ENCODE peak calls at places on chromosome 11, in seven cellular contexts. S is GM12865; N is H54; G is CD8-positive, alpha-beta T cell; B is EL; X is HFFc6; K is astrocyte of the hippocampus. Q is an unnamed sample.

GRCh38 chr11:69984457-69985261 is 93.5 kb upstream of the ANO1 start:
- DNase-seq in B (no peak), X (no peak), N (no peak), S (no peak), G (no peak), K (peak), Q (no peak)

GRCh38 chr11:84564180-84564866 is 1062.8 kb downstream of the DLG2 start:
- DNase-seq in S (peak), G (no peak), B (peak), K (peak), N (peak), X (peak), Q (peak)

GRCh38 chr11:1942541-1943260 is 4.4 kb upstream of the MRPL23 start:
- DNase-seq in S (no peak), G (no peak), B (no peak), X (no peak), K (no peak), N (no peak), Q (no peak)

GRCh38 chr11:75350743-75351540 is 519 bp downstream of the ARRB1 start:
- DNase-seq in N (no peak), X (no peak), B (no peak), S (no peak), K (peak), G (peak), Q (peak)

GRCh38 chr11:7530013-7530412 is 16.2 kb downstream of the PPFIBP2 start:
- DNase-seq in S (no peak), G (no peak), N (no peak), K (no peak), B (no peak), X (no peak), Q (no peak)

GRCh38 chr11:66007201-66007634 is 4.6 kb upstream of the CST6 start:
- DNase-seq in S (no peak), K (no peak), N (no peak), B (no peak), X (no peak), G (no peak), Q (no peak)

GRCh38 chr11:74877132-74877531 is 71.8 kb downstream of the XRRA1 start:
- DNase-seq in B (no peak), S (peak), K (peak), G (no peak), X (peak), N (no peak), Q (no peak)

GRCh38 chr11:16891964-16892363 is 122.2 kb downstream of the PLEKHA7 start:
- DNase-seq in N (no peak), G (no peak), B (peak), X (peak), K (peak), S (no peak), Q (no peak)

GRCh38 chr11:126332221-126332711 is 23.2 kb upstream of the ST3GAL4 start:
- DNase-seq in G (peak), B (peak), N (peak), X (peak), S (no peak), K (peak), Q (no peak)

GRCh38 chr11:125348704-125349635 is 147.1 kb downstream of the FEZ1 start:
- DNase-seq in B (peak), X (no peak), G (peak), K (peak), S (peak), N (peak), Q (peak)

Q was measured in HuH-7.